ENCODE peak calls at places on chromosomes 6 and 20, in four cellular contexts. E is CD8-positive, alpha-beta memory T cell; U is body of pancreas; P is SJSA1. B is an unnamed sample. For H3K4me1, the result is how much of the 10 kb centered on the place peaks cover.

GRCh38 chr20:58064411-58065010 is 163.9 kb downstream of the ANKRD60 start:
- DNase-seq in P (peak), U (no peak), E (no peak), B (no peak)

GRCh38 chr6:158789115-158789917 is 29.9 kb downstream of the EZR start:
- DNase-seq in E (peak), P (no peak), U (no peak), B (no peak)

GRCh38 chr20:4949833-4950178 is 51.5 kb downstream of the SLC23A2 start:
- DNase-seq in E (no peak), U (no peak), P (no peak), B (no peak)

GRCh38 chr6:160421854-160422253 is 73.7 kb downstream of the SLC22A3 start:
- DNase-seq in E (no peak), P (no peak), U (peak), B (peak)

GRCh38 chr20:6714202-6714800 is 53.2 kb upstream of the BMP2 start:
- DNase-seq in U (peak), P (no peak), E (no peak), B (no peak)

GRCh38 chr20:57790176-57790575 is 80.4 kb upstream of the PMEPA1 start:
- DNase-seq in E (no peak), U (no peak), P (no peak), B (no peak)

GRCh38 chr20:361562-361961 is 14.7 kb downstream of the NRSN2 start:
- DNase-seq in P (no peak), E (no peak), U (no peak), B (no peak)

GRCh38 chr6:25027221-25027916 is 91.6 kb upstream of the RIPOR2 start:
- DNase-seq in P (no peak), E (peak), U (no peak), B (no peak)

GRCh38 chr6:106027760-106028159 is 58.4 kb upstream of the PRDM1 start:
- DNase-seq in U (no peak), P (no peak), E (no peak), B (no peak)

GRCh38 chr20:61419501-61419900 is 167.4 kb downstream of the CDH4 start:
- DNase-seq in P (no peak), U (no peak), E (no peak), B (no peak)

GRCh38 chr20:52958206-52958605 is 14.0 kb upstream of the TSHZ2 start:
- DNase-seq in E (no peak), U (no peak), P (no peak), B (no peak)

GRCh38 chr20:52959125-52959524 is 13.0 kb upstream of the TSHZ2 start:
- DNase-seq in P (no peak), U (peak), E (no peak), B (no peak)

GRCh38 chr20:52953020-52953419 is 19.1 kb upstream of the TSHZ2 start:
- DNase-seq in E (no peak), U (no peak), P (no peak), B (no peak)

GRCh38 chr20:52954849-52955248 is 17.3 kb upstream of the TSHZ2 start:
- DNase-seq in E (no peak), P (no peak), U (no peak), B (no peak)
- H3K27ac ChIP-seq in E (no peak), P (no peak), U (no peak), B (no peak)

DNA sequence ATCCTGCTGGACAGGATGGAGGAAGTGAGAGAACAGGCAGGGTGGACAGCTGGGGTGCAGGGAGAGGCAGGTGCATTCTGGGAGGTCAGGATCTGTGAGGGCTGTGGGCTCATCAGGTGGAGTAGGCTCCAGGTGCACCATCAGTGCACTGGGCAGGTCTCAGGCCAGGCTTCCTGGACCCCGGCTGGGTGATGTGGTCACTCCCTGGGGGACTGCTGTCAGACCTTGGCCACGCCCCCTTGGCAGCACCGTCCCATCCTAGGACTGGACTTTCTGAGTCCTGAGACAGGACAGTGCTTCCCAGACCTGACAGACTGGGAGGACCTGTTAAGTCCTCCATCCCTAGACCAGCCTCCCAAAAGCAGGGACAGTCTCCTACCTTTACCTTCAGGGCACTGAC is 626.7 kb upstream of the DEFB115 start:
- DNase-seq in P (no peak), U (no peak), E (no peak), B (no peak)
- H3K4me1 ChIP-seq in P (under half), U (under half), E (under half), B (under half)

DNA sequence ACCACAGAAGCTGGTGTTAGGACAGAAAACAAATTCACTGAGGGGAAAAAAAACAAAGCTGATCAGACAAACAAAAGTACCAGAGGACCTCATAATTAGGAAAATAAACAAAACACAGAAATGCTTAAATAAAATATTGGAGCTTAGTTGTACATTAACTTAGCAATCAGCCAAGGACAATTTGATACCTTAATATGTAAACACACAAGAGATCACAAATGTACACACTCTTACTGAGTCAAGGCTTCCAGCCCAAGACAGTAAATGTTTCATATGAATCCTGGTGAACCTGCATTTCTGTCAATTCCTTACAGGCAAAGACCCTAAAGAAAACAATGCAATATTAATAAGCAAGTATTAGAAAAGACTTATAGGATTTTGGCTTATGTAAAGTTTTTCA is 62.0 kb upstream of the SPTLC3 start:
- DNase-seq in E (no peak), U (no peak), P (no peak), B (no peak)
- H3K4me3 ChIP-seq in E (no peak), U (no peak), P (no peak), B (no peak)

DNA sequence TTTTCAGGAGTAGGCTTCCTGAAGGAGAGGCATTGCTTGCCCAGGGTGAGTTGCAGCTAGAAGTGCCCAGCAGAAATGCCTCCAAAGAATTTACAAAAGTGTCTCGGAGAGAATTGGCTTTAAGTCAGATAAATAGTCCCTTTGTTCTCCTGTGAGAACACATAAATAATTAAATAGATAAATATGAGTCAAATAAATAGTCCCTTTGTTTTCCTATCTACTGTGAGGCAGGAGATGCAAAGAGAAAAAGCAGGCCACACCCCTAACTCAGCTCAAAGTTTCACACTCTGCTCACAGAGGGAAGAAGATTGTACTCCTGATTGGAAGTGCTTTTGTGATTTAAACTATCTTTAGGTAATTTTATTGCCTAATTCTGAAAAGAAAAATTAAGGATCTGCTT is 180.7 kb upstream of the PRSS16 start:
- DNase-seq in U (no peak), E (no peak), P (no peak), B (no peak)
- H3K27ac ChIP-seq in U (no peak), E (no peak), P (no peak), B (no peak)

DNA sequence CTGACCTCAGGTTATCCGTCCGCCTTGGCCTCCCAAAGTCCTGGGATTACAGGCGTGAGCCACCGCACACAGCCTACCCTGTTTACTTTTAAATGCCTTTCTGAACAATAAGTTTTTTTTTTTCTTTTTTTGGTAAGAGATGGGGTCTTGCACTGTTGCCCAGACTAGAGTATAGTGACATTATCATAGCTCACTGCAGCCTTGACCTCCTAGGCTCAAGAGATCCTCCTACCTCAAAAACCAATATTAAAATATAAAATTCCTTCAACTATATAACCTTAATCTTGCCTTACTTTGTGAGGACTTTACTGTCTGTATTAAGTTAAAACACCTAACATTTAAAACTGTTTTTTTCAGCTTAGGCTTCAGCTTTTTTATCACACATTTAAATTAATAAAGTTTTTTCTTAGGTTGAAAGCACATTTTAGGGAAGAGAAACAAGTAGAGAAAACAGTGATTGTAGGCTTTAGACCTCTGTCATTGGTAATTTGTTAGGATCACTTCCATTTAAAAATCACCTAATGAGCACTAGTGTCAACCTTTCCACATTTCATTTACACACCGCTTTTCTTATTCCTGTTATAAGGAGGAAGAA is 2.9 kb downstream of the UBR2 start:
- DNase-seq in U (no peak), P (no peak), E (no peak), B (no peak)
- H3K4me1 ChIP-seq in U (under half), P (under half), E (under half), B (half or more)

DNA sequence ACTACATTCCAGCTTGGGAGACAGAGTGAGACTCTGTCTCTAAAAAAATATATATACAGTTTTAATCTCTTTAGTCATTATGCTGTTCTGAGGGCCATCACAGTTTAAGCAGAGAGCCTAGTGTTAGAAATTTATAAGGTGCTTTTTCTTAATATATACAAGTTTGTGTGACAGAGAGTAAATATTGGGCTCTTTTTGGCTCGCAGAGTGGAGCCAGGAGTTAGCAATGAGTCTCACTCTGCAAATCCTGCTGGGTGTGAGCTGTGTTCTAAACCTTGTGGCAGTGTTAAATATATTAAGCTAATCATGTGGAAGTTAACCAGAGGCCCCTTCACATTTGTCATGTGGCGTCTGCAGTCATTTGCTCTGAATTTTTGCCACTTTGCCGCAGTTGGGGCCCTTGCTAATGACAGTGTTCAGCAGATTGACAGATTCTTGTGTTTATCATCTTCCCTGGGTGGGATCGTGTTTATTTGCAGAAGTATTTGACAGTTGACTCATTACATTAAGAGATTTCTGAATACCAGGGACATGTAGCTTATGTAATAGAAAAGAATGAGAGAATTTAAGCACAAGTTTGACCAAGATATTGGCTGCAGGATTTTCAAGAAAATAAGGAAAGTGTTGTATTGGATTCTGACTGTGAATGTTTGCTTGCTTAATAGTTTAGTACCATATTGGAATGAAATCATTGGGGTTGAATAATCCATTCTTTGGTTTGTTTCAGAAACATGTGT is 37.9 kb downstream of the SPATA2 start:
- DNase-seq in U (no peak), P (no peak), E (no peak), B (no peak)
- H3K4me3 ChIP-seq in U (no peak), P (no peak), E (no peak), B (no peak)

GRCh38 chr20:52971498-52972189 is 514 bp upstream of the TSHZ2 start:
- DNase-seq in E (no peak), P (no peak), U (no peak), B (no peak)
- H3K27ac ChIP-seq in E (no peak), P (no peak), U (peak), B (no peak)

GRCh38 chr6:12937971-12938370 is 221.4 kb downstream of the PHACTR1 start:
- DNase-seq in P (no peak), E (no peak), U (no peak), B (no peak)
- H3K4me1 ChIP-seq in P (under half), E (under half), U (under half), B (under half)

GRCh38 chr6:3848925-3849605 is at the start of gene FAM50B:
- DNase-seq in E (peak), P (peak), U (peak), B (peak)

GRCh38 chr6:3850451-3851203 is 1.5 kb downstream of the FAM50B start:
- DNase-seq in E (peak), U (no peak), P (no peak), B (no peak)

GRCh38 chr6:3849681-3850450 is 693 bp downstream of the FAM50B start:
- DNase-seq in U (peak), P (no peak), E (no peak), B (peak)

GRCh38 chr6:3847521-3847920 is 1.7 kb upstream of the FAM50B start:
- DNase-seq in P (no peak), U (no peak), E (no peak), B (no peak)

GRCh38 chr6:3848380-3848779 is 793 bp upstream of the FAM50B start:
- DNase-seq in U (no peak), E (no peak), P (no peak), B (no peak)
- H3K4me3 ChIP-seq in U (no peak), E (peak), P (no peak), B (peak)